ENCODE peak calls at places on chromosomes 5 and 9, in seven cellular contexts. S is AG04450, P is endodermal cell, J is epithelial cell of esophagus, U is HepG2, K is tibial artery, D is colonic mucosa. C is an unnamed sample.

GRCh38 chr5:43227655-43228054 is 35.6 kb downstream of the NIM1K start:
- DNase-seq in U (peak; percentile 46), P (no peak), K (no peak), D (no peak), S (peak; percentile 21), J (peak; percentile 59), C (peak; percentile 78)

GRCh38 chr9:27154923-27155322 is 45.9 kb downstream of the TEK start:
- DNase-seq in D (no peak), U (no peak), P (no peak), J (peak; percentile 85), K (no peak), S (peak; percentile 71), C (peak; percentile 96)

GRCh38 chr5:59256331-59256730 is 637.2 kb downstream of the PDE4D start:
- DNase-seq in U (no peak), K (no peak), P (no peak), D (no peak), S (no peak), J (no peak), C (no peak)

GRCh38 chr5:111855356-111855755 is 98.4 kb upstream of the NREP start:
- DNase-seq in J (no peak), P (peak; percentile 76), U (no peak), K (no peak), D (no peak), S (no peak), C (no peak)

GRCh38 chr9:121781143-121781542 is 129.7 kb downstream of the DAB2IP start:
- DNase-seq in U (no peak), J (no peak), P (peak; percentile 28), S (no peak), K (peak; percentile 60), D (no peak), C (no peak)

GRCh38 chr5:129631946-129632345 is 115.9 kb upstream of the MINAR2 start:
- DNase-seq in J (peak; percentile 51), U (no peak), D (no peak), S (no peak), P (no peak), K (no peak), C (peak; percentile 18)

GRCh38 chr5:110045153-110045552 is 355.4 kb downstream of the MAN2A1 start:
- DNase-seq in P (no peak), J (peak; percentile 26), K (no peak), S (no peak), U (no peak), D (no peak), C (peak; percentile 2)

GRCh38 chr9:133897675-133898074 is 94.4 kb downstream of the VAV2 start:
- DNase-seq in D (no peak), K (no peak), S (no peak), P (no peak), U (no peak), J (no peak), C (no peak)

GRCh38 chr9:94700445-94700844 is 26.1 kb upstream of the AOPEP start:
- DNase-seq in K (no peak), P (no peak), D (no peak), U (no peak), J (no peak), S (no peak), C (no peak)

GRCh38 chr9:89619019-89619418 is 14.2 kb downstream of the GADD45G start:
- DNase-seq in K (no peak), U (no peak), P (peak; percentile 82), J (no peak), D (no peak), S (no peak), C (no peak)

GRCh38 chr9:11319477-11320060 is 706.8 kb upstream of the PTPRD start:
- DNase-seq in D (no peak), P (peak; percentile 61), U (no peak), S (no peak), J (peak; percentile 51), K (no peak), C (peak; percentile 13)

GRCh38 chr9:76269789-76270188 is 124.4 kb downstream of the RFK start:
- DNase-seq in J (peak; percentile 48), D (no peak), P (no peak), U (no peak), S (peak; percentile 7), K (no peak), C (peak; percentile 57)

GRCh38 chr9:87201316-87201715 is 254.0 kb upstream of the GAS1 start:
- DNase-seq in J (no peak), K (no peak), S (no peak), U (no peak), P (no peak), D (no peak), C (peak; percentile 29)

GRCh38 chr9:84703793-84704192 is 34.3 kb downstream of the NTRK2 start:
- DNase-seq in P (no peak), J (no peak), K (no peak), U (no peak), S (no peak), D (no peak), C (no peak)

GRCh38 chr5:172418847-172419810 is 35.2 kb downstream of the SH3PXD2B start:
- DNase-seq in U (no peak), K (no peak), D (no peak), S (no peak), J (peak; percentile 96), P (no peak), C (no peak)

GRCh38 chr5:33921005-33921404 is 15.2 kb upstream of the RXFP3 start:
- DNase-seq in U (no peak), P (no peak), J (no peak), S (no peak), D (no peak), K (no peak), C (no peak)

GRCh38 chr5:133118741-133119140 is 66.9 kb downstream of the HSPA4 start:
- DNase-seq in P (no peak), K (no peak), D (no peak), S (no peak), J (no peak), U (no peak), C (no peak)

GRCh38 chr9:124686918-124687317 is 84.2 kb downstream of the NR6A1 start:
- DNase-seq in S (no peak), U (no peak), K (no peak), J (no peak), P (no peak), D (no peak), C (no peak)

GRCh38 chr9:21564186-21564585 is 82.1 kb upstream of the IFNE start:
- DNase-seq in P (no peak), D (no peak), U (no peak), K (no peak), J (no peak), S (no peak), C (no peak)
- H3K4me3 ChIP-seq in P (no peak overlapping the region), D (no peak overlapping the region), U (no peak overlapping the region), K (no peak overlapping the region), J (peak overlapping the region; percentile 16), S (no peak overlapping the region), C (no peak overlapping the region)

DNA sequence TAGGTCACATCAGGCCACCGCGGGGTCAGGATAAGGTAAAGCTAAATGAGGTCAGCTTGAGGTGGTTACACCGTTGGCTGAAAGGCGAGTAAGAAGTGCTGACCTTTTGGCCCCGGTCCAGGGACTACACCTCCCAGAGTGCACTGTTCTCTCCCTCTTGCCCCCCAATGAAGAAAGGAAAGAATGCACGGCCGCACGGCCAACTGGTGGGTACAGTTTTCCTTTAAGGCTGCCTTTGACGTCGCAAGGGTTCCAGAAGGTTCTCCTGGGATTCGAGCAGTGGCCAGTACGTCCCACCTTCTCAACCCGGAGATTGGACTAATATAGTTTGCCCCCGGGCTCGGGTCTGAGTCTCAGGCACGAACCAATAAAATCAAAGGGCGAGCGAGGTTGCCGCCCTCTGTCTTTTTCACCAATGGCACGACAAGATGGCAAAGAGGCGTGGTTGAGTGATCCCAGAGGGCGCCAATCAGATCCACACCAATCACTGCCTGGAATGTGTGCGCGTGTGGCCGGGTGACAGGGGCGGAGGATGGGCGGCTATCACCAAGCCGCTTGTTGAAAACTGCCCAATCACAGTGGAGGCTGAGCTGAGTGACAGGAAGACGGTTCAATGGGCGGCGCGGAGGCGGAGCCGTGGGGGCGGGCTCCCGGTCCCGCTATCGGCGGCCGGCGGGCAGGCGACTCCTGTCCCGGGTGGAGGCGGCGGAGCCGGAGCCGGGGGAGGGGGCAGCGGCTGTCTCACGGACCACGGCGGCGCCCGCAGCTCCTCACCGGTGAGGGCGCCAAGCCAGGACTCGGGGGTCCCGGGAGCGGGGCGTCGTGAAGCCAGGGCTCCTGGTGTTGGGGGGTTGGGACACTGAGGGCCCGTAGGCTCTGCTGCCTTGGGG is at the start of gene DNAJB5:
- DNase-seq in P (peak; percentile 100), D (peak; percentile 99), K (peak; percentile 100), U (peak; percentile 97), S (peak; percentile 99), J (peak; percentile 100), C (peak; percentile 100)
- TF ChIP-seq CTCF in P (no peak), D (no peak), K (no peak), U (no peak), S (no peak), J (no peak), C (no peak)

GRCh38 chr5:128538249-128539037 is 398 bp upstream of the FBN2 start:
- DNase-seq in J (peak; percentile 79), D (peak; percentile 44), P (peak; percentile 97), S (peak; percentile 55), K (peak; percentile 60), U (no peak), C (peak; percentile 91)
- H3K4me3 ChIP-seq in J (peak overlapping the region; percentile 59), D (peak overlapping the region; percentile 31), P (peak overlapping the region; percentile 70), S (peak overlapping the region; percentile 70), K (peak overlapping the region; percentile 44), U (peak overlapping the region; percentile 7), C (peak overlapping the region; percentile 73)

GRCh38 chr5:90793183-90793582 is 234.6 kb downstream of the ADGRV1 start:
- DNase-seq in P (no peak), U (no peak), J (no peak), D (no peak), K (no peak), S (no peak), C (no peak)
- TF ChIP-seq CTCF in P (peak; percentile 22), U (no peak), J (no peak), D (no peak), K (no peak), S (peak; percentile 43), C (peak; percentile 26)

DNA sequence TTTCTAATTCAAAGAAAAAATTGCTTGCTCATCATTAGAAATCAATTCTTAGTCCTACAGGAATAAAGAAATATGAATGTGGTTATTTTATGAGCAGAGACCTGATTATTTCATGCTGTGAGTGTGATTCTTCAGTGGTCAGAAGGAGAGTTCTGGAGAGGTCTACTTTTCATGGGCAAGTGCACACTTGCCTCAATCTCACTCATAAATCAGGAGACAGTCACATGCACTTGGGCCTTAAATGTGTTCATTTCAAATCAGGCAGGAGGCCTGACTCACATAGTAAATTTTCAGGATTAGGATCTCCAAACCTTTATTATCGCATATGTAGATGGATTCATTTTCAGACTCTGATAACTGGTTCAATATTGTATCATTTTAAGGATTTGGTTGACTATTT is 323.2 kb upstream of the CCNH start:
- DNase-seq in J (peak; percentile 59), K (no peak), S (no peak), D (no peak), U (no peak), P (no peak), C (no peak)
- H3K4me3 ChIP-seq in J (no peak overlapping the region), K (no peak overlapping the region), S (no peak overlapping the region), D (no peak overlapping the region), U (no peak overlapping the region), P (no peak overlapping the region), C (no peak overlapping the region)